ENCODE peak calls at places on chromosomes 13 and 19, in ten cellular contexts. U, E, L, P, K, M, A, I, D and G are unnamed samples.

GRCh38 chr19:55069137-55069858 is 6.3 kb upstream of the RDH13 start:
- DNase-seq in I (no peak), P (peak), U (no peak), E (peak), D (no peak), L (peak), A (peak), M (no peak), K (peak), G (no peak)

GRCh38 chr19:1017115-1017905 is 3.6 kb downstream of the TMEM259 start:
- DNase-seq in E (no peak), I (no peak), U (no peak), D (no peak), M (no peak), P (no peak), A (peak), K (peak), L (no peak), G (no peak)

GRCh38 chr19:13784731-13785452 is 10.4 kb upstream of the ZSWIM4 start:
- DNase-seq in D (peak), U (peak), P (peak), A (peak), E (peak), I (no peak), L (peak), K (peak), M (peak), G (no peak)

GRCh38 chr13:22049384-22049783 is 378.5 kb downstream of the FGF9 start:
- DNase-seq in P (no peak), E (no peak), M (no peak), L (peak), K (no peak), I (no peak), A (no peak), D (no peak), U (no peak), G (no peak)

GRCh38 chr13:23350009-23350408 is 83.5 kb downstream of the SACS start:
- DNase-seq in L (no peak), I (no peak), U (no peak), P (no peak), K (no peak), M (no peak), D (no peak), A (no peak), E (peak), G (no peak)

GRCh38 chr19:41540041-41540695 is 35.8 kb upstream of the CEACAM21 start:
- DNase-seq in P (no peak), U (no peak), A (no peak), K (no peak), M (no peak), I (no peak), L (no peak), E (no peak), D (no peak), G (no peak)

GRCh38 chr13:74015137-74015536 is 119.1 kb downstream of the KLF12 start:
- DNase-seq in E (peak), L (peak), D (peak), A (no peak), K (no peak), U (no peak), I (no peak), M (no peak), P (no peak), G (no peak)

GRCh38 chr13:110388141-110388943 is 81.3 kb downstream of the COL4A2 start:
- DNase-seq in P (peak), E (peak), L (peak), I (no peak), D (peak), A (peak), U (no peak), M (no peak), K (no peak), G (no peak)

GRCh38 chr19:13621413-13621812 is 115.1 kb upstream of the CACNA1A start:
- DNase-seq in P (peak), I (peak), D (peak), U (no peak), K (no peak), L (peak), E (peak), A (peak), M (no peak), G (no peak)

GRCh38 chr19:48934837-48935236 is 1.3 kb downstream of the DHDH start:
- DNase-seq in L (no peak), A (peak), D (no peak), M (no peak), E (no peak), U (no peak), P (peak), K (no peak), I (no peak), G (no peak)

GRCh38 chr13:23871616-23872220 is 17.5 kb downstream of the MIPEP start:
- DNase-seq in L (peak), A (no peak), E (peak), I (no peak), P (peak), K (no peak), D (peak), M (no peak), U (no peak), G (no peak)

GRCh38 chr19:35143231-35143715 is at the start of gene FXYD7:
- DNase-seq in M (no peak), K (no peak), L (no peak), A (peak), I (no peak), E (no peak), D (no peak), P (peak), U (peak), G (no peak)

GRCh38 chr19:35144259-35144599 is 1.2 kb downstream of the FXYD7 start:
- DNase-seq in P (peak), M (no peak), U (no peak), K (no peak), I (no peak), A (peak), D (no peak), E (no peak), L (no peak), G (no peak)

GRCh38 chr19:35141627-35142401 is 1.2 kb upstream of the FXYD7 start:
- DNase-seq in L (no peak), E (no peak), I (no peak), M (no peak), U (peak), K (no peak), P (peak), D (no peak), A (no peak), G (no peak)

GRCh38 chr19:35143818-35144217 is 763 bp downstream of the FXYD7 start:
- DNase-seq in U (no peak), I (no peak), L (no peak), P (peak), A (no peak), K (no peak), D (no peak), E (no peak), M (no peak), G (no peak)

GRCh38 chr19:35142531-35143230 is 374 bp upstream of the FXYD7 start:
- DNase-seq in E (no peak), U (peak), M (no peak), K (peak), I (no peak), A (peak), P (peak), D (no peak), L (peak), G (no peak)
- TF ChIP-seq CTCF in E (peak), U (peak), M (no peak), K (peak), I (peak), A (peak), P (no peak), D (peak), L (peak), G (peak)

GRCh38 chr13:60258349-60258748 is 94.6 kb upstream of the DIAPH3 start:
- DNase-seq in A (no peak), D (no peak), E (no peak), I (no peak), L (no peak), P (no peak), M (no peak), K (no peak), U (no peak), G (no peak)

GRCh38 chr13:60261432-60262351 is 98.0 kb upstream of the DIAPH3 start:
- DNase-seq in U (no peak), L (no peak), I (no peak), K (peak), P (no peak), M (no peak), A (no peak), D (no peak), E (no peak), G (no peak)

GRCh38 chr13:60265566-60265965 is 101.8 kb upstream of the DIAPH3 start:
- DNase-seq in P (no peak), A (no peak), D (no peak), U (no peak), K (no peak), I (no peak), L (no peak), E (no peak), M (no peak), G (no peak)

GRCh38 chr13:60260440-60260839 is 96.7 kb upstream of the DIAPH3 start:
- DNase-seq in K (no peak), U (no peak), L (no peak), M (no peak), E (no peak), D (no peak), P (no peak), I (no peak), A (no peak), G (no peak)
- TF ChIP-seq CTCF in K (no peak), U (no peak), L (peak), M (no peak), E (no peak), D (peak), P (no peak), I (no peak), A (no peak), G (peak)

DNA sequence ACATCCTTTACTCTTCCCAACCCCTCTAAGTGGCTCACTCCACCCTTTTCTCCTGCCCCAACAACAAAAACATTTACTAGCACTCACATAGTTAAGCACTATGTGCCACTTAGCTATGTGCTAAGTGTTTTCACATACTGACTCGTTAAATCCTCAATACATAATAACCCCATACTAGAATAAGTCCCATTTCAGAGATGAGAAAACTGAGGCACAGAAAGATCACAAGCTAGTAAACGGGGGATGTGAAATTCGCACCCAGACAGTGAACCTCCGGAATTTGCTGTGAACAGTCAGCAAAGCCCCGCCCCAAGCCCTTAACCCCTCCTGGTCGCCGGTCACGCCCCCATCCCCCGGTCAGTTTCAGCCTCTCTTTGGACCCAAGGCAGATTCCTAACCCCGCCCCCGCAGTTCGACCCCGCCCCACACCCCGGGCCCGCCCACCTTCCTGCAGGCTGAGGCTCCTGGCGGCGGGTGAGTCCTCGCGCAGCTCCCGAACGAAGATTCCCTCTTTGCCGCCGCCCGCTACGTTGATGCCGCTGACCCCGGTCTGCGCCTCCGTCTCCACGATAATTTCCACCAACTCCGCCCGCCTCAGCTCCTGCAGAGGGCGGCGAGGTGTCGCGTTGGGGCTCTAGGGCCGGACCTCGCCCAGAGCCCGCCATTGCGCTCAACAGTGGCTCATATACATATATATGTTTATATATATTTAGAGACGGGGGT is 9.8 kb downstream of the PRX start:
- DNase-seq in E (peak), M (peak), K (peak), I (peak), P (peak), D (peak), L (peak), A (peak), U (peak), G (peak)
- TF ChIP-seq CTCF in E (no peak), M (no peak), K (no peak), I (no peak), P (no peak), D (peak), L (no peak), A (no peak), U (no peak), G (peak)

DNA sequence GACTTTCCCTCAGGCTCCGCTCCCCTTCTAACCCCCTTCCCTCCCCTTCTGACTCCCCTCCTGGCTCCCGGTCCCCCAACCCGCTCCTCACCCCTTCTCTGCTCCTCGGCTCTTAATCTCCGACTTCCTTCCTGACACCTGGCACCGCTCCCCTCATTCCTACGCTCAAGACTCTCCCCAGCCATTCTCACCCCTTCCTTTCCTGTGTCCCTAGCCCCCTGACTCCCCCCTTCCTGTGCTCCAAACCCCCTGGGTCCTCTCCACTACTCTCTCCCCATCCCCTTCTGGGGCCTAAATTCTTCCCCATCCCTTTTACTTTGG is 653 bp downstream of the CLPP start:
- DNase-seq in P (peak), A (no peak), L (no peak), I (no peak), D (no peak), E (no peak), M (no peak), U (no peak), K (peak), G (no peak)
- TF ChIP-seq CTCF in P (no peak), A (no peak), L (no peak), I (no peak), D (no peak), E (no peak), M (no peak), U (no peak), K (no peak), G (no peak)

GRCh38 chr13:32262165-32262564 is 53.0 kb downstream of the ZAR1L start:
- DNase-seq in I (no peak), U (no peak), L (no peak), E (no peak), M (no peak), K (no peak), A (no peak), P (no peak), D (peak), G (no peak)

GRCh38 chr13:32257649-32258048 is 57.5 kb downstream of the ZAR1L start:
- DNase-seq in U (no peak), L (no peak), A (no peak), I (no peak), K (no peak), D (no peak), P (no peak), E (no peak), M (no peak), G (no peak)

GRCh38 chr13:32256243-32256642 is 58.9 kb downstream of the ZAR1L start:
- DNase-seq in D (no peak), E (no peak), K (no peak), P (no peak), L (no peak), M (no peak), U (no peak), A (no peak), I (no peak), G (no peak)

GRCh38 chr13:32261567-32261966 is 53.6 kb downstream of the ZAR1L start:
- DNase-seq in E (peak), I (peak), D (peak), P (no peak), K (peak), U (no peak), L (peak), A (peak), M (peak), G (no peak)

DNA sequence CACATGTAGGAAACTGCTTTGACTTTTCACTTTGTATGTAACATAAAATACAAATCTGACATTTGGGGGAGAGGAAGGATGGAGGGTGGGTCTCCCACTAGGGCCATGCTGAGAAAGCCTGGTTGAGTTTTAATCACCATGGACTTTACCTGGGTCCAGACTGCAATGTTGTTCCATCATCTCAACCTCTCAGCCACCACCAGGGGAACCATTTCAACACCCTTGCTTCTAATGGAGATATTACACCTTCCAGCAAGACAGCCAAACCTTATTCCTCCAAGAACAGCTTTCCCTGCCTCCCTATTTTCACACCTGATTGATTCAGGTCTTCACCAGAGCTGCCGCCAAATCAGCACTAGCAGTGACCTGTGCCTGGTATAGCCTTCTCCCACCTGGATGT is 56.0 kb downstream of the ZAR1L start:
- DNase-seq in I (no peak), L (no peak), D (no peak), U (no peak), E (no peak), P (no peak), K (no peak), M (no peak), A (no peak), G (no peak)
- TF ChIP-seq CTCF in I (no peak), L (peak), D (peak), U (no peak), E (peak), P (peak), K (no peak), M (no peak), A (no peak), G (peak)

GRCh38 chr13:114065926-114066774 is 66.3 kb downstream of the RASA3 start:
- DNase-seq in L (no peak), I (no peak), M (no peak), A (peak), E (no peak), D (no peak), K (no peak), U (peak), P (no peak), G (peak)

GRCh38 chr13:114065141-114065925 is 67.1 kb downstream of the RASA3 start:
- DNase-seq in D (peak), E (peak), A (peak), K (peak), I (peak), M (peak), P (peak), U (peak), L (peak), G (peak)

GRCh38 chr13:114062754-114063153 is 69.7 kb downstream of the RASA3 start:
- DNase-seq in A (peak), D (no peak), E (peak), U (no peak), I (no peak), L (no peak), M (no peak), P (no peak), K (no peak), G (no peak)

GRCh38 chr13:114063545-114064515 is 68.6 kb downstream of the RASA3 start:
- DNase-seq in A (peak), U (no peak), E (peak), K (no peak), I (peak), D (peak), P (peak), L (peak), M (no peak), G (peak)

DNA sequence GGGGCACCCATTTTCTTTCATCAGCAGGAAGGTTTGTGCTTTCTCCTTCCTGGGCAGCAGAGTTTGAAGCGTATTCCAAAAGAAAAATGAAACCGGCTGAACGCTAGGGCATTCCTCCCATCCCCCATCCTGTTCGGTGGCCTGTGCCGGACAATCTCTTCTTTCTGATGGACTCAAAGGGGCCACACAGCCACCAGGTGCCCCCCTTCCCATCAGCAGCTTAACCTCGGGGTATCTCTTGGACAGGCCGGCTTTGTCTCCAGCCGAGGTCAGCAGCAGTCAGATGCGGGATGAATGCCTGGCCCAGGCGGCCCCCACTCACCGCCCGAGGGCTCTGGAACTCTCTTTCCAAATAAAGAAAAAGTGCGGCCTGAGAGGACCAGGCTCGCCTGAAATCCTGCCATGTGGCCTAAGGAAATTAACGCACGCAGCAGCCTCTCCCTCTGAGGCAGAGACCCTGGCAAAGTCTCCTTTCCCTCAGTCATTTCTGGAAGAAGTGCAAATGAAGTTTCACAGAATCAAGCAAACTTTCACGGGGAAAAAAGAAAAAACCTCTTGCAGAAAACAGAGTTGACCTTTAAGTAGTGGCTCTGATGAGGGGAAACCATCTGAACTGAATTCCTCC is 67.8 kb downstream of the RASA3 start:
- DNase-seq in I (no peak), E (peak), A (peak), P (no peak), D (no peak), M (no peak), U (no peak), L (peak), K (no peak), G (peak)
- TF ChIP-seq CTCF in I (no peak), E (no peak), A (no peak), P (no peak), D (no peak), M (no peak), U (no peak), L (no peak), K (no peak), G (no peak)

GRCh38 chr13:99063952-99064351 is 86.1 kb upstream of the DOCK9 start:
- DNase-seq in U (no peak), E (peak), A (no peak), D (no peak), L (peak), P (no peak), I (no peak), M (no peak), K (no peak), G (no peak)

GRCh38 chr13:99064624-99065249 is 86.9 kb upstream of the DOCK9 start:
- DNase-seq in L (no peak), K (no peak), I (no peak), D (no peak), E (no peak), A (no peak), M (no peak), U (no peak), P (no peak), G (no peak)

GRCh38 chr13:99063178-99063577 is 85.3 kb upstream of the DOCK9 start:
- DNase-seq in E (no peak), P (no peak), U (no peak), I (no peak), K (no peak), M (no peak), D (no peak), A (no peak), L (no peak), G (no peak)

GRCh38 chr13:99061411-99061810 is 83.5 kb upstream of the DOCK9 start:
- DNase-seq in L (no peak), I (no peak), D (no peak), P (no peak), K (no peak), E (no peak), U (no peak), A (no peak), M (no peak), G (no peak)

DNA sequence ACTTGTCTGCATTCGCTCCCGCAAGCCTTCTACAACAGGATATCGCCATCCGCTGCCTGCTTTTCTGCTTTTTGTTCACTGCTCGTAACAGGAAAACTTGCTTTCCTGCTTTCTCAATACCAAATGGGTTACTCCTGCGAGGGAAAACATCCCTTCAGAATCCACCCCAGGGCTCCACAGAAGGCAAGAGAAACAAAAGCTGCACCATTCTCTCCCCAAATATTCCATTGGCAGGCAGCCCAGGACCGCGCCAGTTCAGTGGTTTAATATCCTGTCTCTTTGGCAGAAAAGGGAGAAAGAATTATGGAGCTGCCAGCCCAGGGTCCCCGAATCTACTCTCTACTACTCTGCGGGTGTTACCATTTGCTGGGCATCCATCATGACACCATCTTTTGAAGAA is 84.7 kb upstream of the DOCK9 start:
- DNase-seq in U (no peak), L (peak), P (no peak), D (no peak), A (peak), I (peak), E (peak), M (no peak), K (no peak), G (no peak)
- TF ChIP-seq CTCF in U (no peak), L (no peak), P (no peak), D (no peak), A (no peak), I (no peak), E (no peak), M (no peak), K (no peak), G (no peak)